ENCODE peak calls at places on chromosomes 1 and 21, in ten cellular contexts. S is right cardiac atrium; J is ovary; E is CD8-positive, alpha-beta memory T cell; B is lower leg skin; W is tibial artery; P is AG10803; Y is cardiac muscle cell; N is Caco-2; A is AG04450. F is an unnamed sample.

GRCh38 chr1:36639461-36639860 is 156.7 kb upstream of the CSF3R start:
- DNase-seq in Y (no peak), J (no peak), N (no peak), A (no peak), S (no peak), E (no peak), P (no peak), B (no peak), W (no peak), F (no peak)

GRCh38 chr21:14545906-14546480 is at the start of gene SAMSN1:
- DNase-seq in P (no peak), Y (peak; percentile 35), E (peak; percentile 54), S (peak; percentile 17), A (no peak), N (no peak), W (no peak), B (peak; percentile 47), J (no peak), F (peak; percentile 90)

GRCh38 chr1:28199328-28200233 is 23.1 kb upstream of the PTAFR start:
- DNase-seq in Y (no peak), S (no peak), A (no peak), E (peak; percentile 68), N (no peak), J (no peak), B (no peak), P (no peak), W (no peak), F (peak; percentile 90)

GRCh38 chr1:6962390-6962955 is 177.2 kb downstream of the CAMTA1 start:
- DNase-seq in Y (peak; percentile 38), N (peak; percentile 63), E (peak; percentile 34), B (peak; percentile 31), A (no peak), W (no peak), P (no peak), J (peak; percentile 65), S (peak; percentile 86), F (peak; percentile 63)

GRCh38 chr1:31689394-31689793 is 14.4 kb downstream of the COL16A1 start:
- DNase-seq in N (no peak), E (no peak), P (no peak), A (no peak), B (no peak), Y (no peak), J (no peak), W (no peak), S (no peak), F (no peak)

GRCh38 chr1:6157132-6157527 is 23.0 kb downstream of the CHD5 start:
- DNase-seq in E (no peak), N (no peak), B (no peak), W (no peak), J (no peak), A (no peak), S (no peak), P (no peak), Y (no peak), F (no peak)

GRCh38 chr1:248622491-248623106 is 12.3 kb downstream of the OR2T11 start:
- DNase-seq in N (no peak), W (no peak), E (no peak), A (no peak), J (no peak), B (no peak), Y (peak; percentile 42), S (no peak), P (peak; percentile 51), F (peak; percentile 51)

GRCh38 chr21:37153935-37154350 is 80.9 kb downstream of the TTC3 start:
- DNase-seq in W (no peak), E (no peak), Y (peak; percentile 83), A (no peak), S (peak; percentile 20), B (no peak), P (peak; percentile 35), N (no peak), J (peak; percentile 53), F (no peak)

GRCh38 chr1:82377201-82377884 is 576.6 kb downstream of the ADGRL2 start:
- DNase-seq in E (no peak), N (no peak), P (no peak), J (no peak), B (no peak), Y (no peak), S (no peak), W (no peak), A (no peak), F (no peak)

GRCh38 chr21:25871566-25871965 is 136.8 kb downstream of the GABPA start:
- DNase-seq in S (no peak), A (no peak), W (no peak), Y (no peak), B (no peak), J (no peak), P (no peak), N (no peak), E (no peak), F (no peak)

GRCh38 chr1:5662362-5663126 is 329.7 kb downstream of the NPHP4 start:
- DNase-seq in A (no peak), N (no peak), J (no peak), S (no peak), W (no peak), Y (no peak), B (no peak), P (no peak), E (no peak), F (no peak)

GRCh38 chr21:37994211-37994610 is 78.0 kb upstream of the KCNJ6 start:
- DNase-seq in W (no peak), E (no peak), P (no peak), J (no peak), N (no peak), A (no peak), S (no peak), Y (peak; percentile 20), B (no peak), F (no peak)

GRCh38 chr1:204013052-204013451 is 59.9 kb upstream of the SOX13 start:
- DNase-seq in P (no peak), E (no peak), W (no peak), S (no peak), J (no peak), A (no peak), N (no peak), B (no peak), Y (no peak), F (no peak)

GRCh38 chr1:51564124-51564523 is 45.1 kb upstream of the EPS15 start:
- DNase-seq in P (peak; percentile 36), N (no peak), B (no peak), Y (peak; percentile 64), S (no peak), A (no peak), J (no peak), E (no peak), W (no peak), F (no peak)

GRCh38 chr1:195960580-195960979 is 647.7 kb downstream of the KCNT2 start:
- DNase-seq in B (no peak), S (no peak), Y (no peak), P (no peak), W (no peak), E (no peak), N (no peak), J (no peak), A (no peak), F (no peak)

DNA sequence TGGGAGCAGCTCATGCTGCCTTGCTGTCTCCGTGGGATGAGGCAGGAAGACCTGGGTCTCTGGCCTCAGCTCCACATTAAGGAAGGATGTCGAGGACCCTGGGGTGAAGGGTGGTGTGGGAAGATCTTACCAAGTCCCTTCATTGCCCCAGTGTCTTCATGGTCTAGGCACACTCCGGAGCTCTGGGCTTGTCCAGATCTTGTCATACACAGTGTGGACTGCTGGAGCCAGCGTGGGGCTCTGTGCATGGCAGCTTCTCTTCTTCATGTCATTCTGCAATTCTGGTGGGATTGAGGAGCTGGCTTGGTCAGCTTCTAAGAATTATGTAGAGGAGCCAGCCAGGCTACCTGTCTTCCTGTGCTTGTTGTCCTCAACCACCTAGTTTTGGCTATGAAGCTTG is 79.3 kb upstream of the ETV3 start:
- DNase-seq in W (no peak), N (no peak), J (no peak), B (no peak), Y (no peak), E (no peak), S (no peak), A (no peak), P (no peak), F (no peak)
- H3K4me3 ChIP-seq in W (no peak overlapping the region), N (no peak overlapping the region), J (no peak overlapping the region), B (no peak overlapping the region), Y (no peak overlapping the region), E (no peak overlapping the region), S (no peak overlapping the region), A (no peak overlapping the region), P (no peak overlapping the region), F (no peak overlapping the region)

GRCh38 chr1:8152731-8153702 is 126.9 kb upstream of the ERRFI1 start:
- DNase-seq in P (no peak), W (no peak), A (no peak), E (peak; percentile 33), Y (no peak), J (no peak), B (no peak), S (no peak), N (no peak), F (peak; percentile 94)
- H3K4me3 ChIP-seq in P (no peak overlapping the region), W (no peak overlapping the region), A (no peak overlapping the region), E (peak overlapping the region; percentile 47), Y (no peak overlapping the region), J (no peak overlapping the region), B (no peak overlapping the region), S (no peak overlapping the region), N (no peak overlapping the region), F (peak overlapping the region; percentile 23)

GRCh38 chr1:77514871-77515776 is 167.3 kb downstream of the ZZZ3 start:
- DNase-seq in P (peak; percentile 68), E (no peak), A (no peak), J (peak; percentile 49), B (no peak), W (no peak), N (no peak), S (peak; percentile 44), Y (peak; percentile 79), F (no peak)
- H3K4me3 ChIP-seq in P (no peak overlapping the region), E (no peak overlapping the region), A (no peak overlapping the region), J (no peak overlapping the region), B (no peak overlapping the region), W (no peak overlapping the region), N (no peak overlapping the region), S (no peak overlapping the region), Y (no peak overlapping the region), F (no peak overlapping the region)

GRCh38 chr1:155070721-155071556 is 7.4 kb downstream of the EFNA4 start:
- DNase-seq in E (peak; percentile 70), J (peak; percentile 87), P (peak; percentile 56), B (peak; percentile 57), A (no peak), N (peak; percentile 89), W (peak; percentile 69), Y (peak; percentile 77), S (peak; percentile 83), F (peak; percentile 67)

GRCh38 chr1:155071701-155072100 is 6.9 kb upstream of the EFNA3 start:
- DNase-seq in J (no peak), E (no peak), W (no peak), Y (no peak), B (no peak), S (no peak), P (no peak), N (no peak), A (no peak), F (no peak)

GRCh38 chr1:155070392-155070700 is 6.8 kb downstream of the EFNA4 start:
- DNase-seq in W (no peak), Y (no peak), B (no peak), E (no peak), A (no peak), N (no peak), J (no peak), S (no peak), P (no peak), F (no peak)

GRCh38 chr1:155073377-155074272 is 5.0 kb upstream of the EFNA3 start:
- DNase-seq in J (no peak), B (no peak), A (no peak), S (no peak), E (no peak), Y (no peak), W (no peak), P (no peak), N (no peak), F (peak; percentile 83)

GRCh38 chr1:155072531-155073289 is 5.9 kb upstream of the EFNA3 start:
- DNase-seq in A (no peak), E (no peak), P (no peak), J (no peak), S (no peak), Y (no peak), B (no peak), N (no peak), W (no peak), F (no peak)
- H3K4me3 ChIP-seq in A (no peak overlapping the region), E (no peak overlapping the region), P (no peak overlapping the region), J (no peak overlapping the region), S (no peak overlapping the region), Y (no peak overlapping the region), B (no peak overlapping the region), N (no peak overlapping the region), W (no peak overlapping the region), F (no peak overlapping the region)